ENCODE peak calls at places on chromosomes 16 and 17, in five cellular contexts. Z is brain microvascular endothelial cell, W is breast epithelium, S is lower leg skin, R is transverse colon. I is an unnamed sample.

GRCh38 chr17:34572483-34572882 is 6.9 kb upstream of the TMEM132E start:
- DNase-seq in Z (no peak), W (no peak), S (no peak), R (no peak), I (no peak)

GRCh38 chr17:3036800-3037199 is 26.6 kb downstream of the OR1D5 start:
- DNase-seq in Z (no peak), W (no peak), S (peak), R (no peak), I (peak)

GRCh38 chr16:83701494-83701893 is 106.3 kb upstream of the HSBP1 start:
- DNase-seq in Z (peak), W (no peak), S (peak), R (no peak), I (peak)

GRCh38 chr17:59643159-59643857 is 23.6 kb downstream of the CLTC start:
- DNase-seq in Z (no peak), W (no peak), S (no peak), R (no peak), I (no peak)

GRCh38 chr17:30805944-30806456 is 18.5 kb downstream of the CRLF3 start:
- DNase-seq in Z (no peak), W (no peak), S (no peak), R (no peak), I (no peak)

GRCh38 chr17:70527364-70527888 is 358.1 kb downstream of the KCNJ2 start:
- DNase-seq in Z (no peak), W (no peak), S (no peak), R (no peak), I (no peak)

GRCh38 chr17:61157246-61157887 is 242.3 kb upstream of the TBX2 start:
- DNase-seq in Z (peak), W (no peak), S (no peak), R (no peak), I (no peak)

GRCh38 chr16:55899857-55900256 is 24.7 kb upstream of the CES5A start:
- DNase-seq in Z (no peak), W (no peak), S (peak), R (no peak), I (no peak)

GRCh38 chr17:29586676-29587469 is 2.6 kb downstream of the GIT1 start:
- DNase-seq in Z (no peak), W (no peak), S (no peak), R (no peak), I (peak)

GRCh38 chr17:4548721-4549531 is 6.3 kb downstream of the MYBBP1A start:
- DNase-seq in Z (no peak), W (no peak), S (no peak), R (no peak), I (peak)

GRCh38 chr16:70428178-70428998 is 10.5 kb downstream of the ST3GAL2 start:
- DNase-seq in Z (peak), W (peak), S (peak), R (peak), I (peak)

DNA sequence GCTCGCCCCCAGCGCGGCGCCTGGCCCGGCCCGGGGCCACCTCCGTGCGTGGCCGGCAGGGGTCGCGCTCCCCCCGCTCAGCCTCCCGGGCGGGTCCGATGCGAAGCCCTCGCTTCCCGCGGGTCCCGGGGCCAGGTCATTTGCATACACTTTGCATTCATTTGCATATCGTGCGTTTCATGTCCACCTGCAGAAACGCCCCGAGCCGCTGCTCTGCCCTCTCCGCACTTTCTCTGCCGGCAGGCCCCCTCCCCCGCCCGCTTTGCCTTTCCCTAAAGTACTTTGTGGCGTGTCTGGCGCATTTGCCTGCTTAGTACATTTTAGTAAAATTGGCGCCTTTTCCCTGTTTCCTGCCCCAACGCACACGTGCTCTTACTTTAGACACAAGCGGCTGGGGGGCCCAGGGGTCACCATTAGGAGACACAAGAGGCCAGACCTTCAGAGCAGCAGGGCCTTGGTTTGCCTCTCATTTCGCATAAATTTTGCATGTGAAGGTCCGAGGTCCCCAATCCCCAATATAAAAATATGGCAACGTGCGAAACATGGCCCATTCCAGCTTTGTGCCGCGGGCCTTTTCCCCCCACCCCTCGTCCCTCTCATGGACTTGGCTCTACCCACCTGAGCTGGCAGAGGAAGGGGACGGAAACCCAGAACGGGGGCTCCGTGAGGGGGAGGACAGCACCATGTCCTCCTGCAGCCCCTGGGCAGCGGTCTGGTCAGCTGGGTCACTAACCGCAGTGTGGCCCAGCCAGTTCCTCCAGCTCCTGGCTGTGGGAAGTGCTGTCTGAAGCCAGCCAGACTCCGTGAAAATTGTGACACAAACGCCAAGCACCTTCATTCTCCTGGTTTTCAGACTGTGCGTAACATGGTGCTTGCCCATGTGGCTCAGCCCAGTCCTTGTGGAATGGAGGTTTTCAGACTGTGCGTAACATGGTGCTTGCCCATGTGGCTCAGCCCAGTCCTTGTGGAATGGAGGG is 34.8 kb downstream of the CBFA2T3 start:
- DNase-seq in Z (no peak), W (no peak), S (no peak), R (peak), I (peak)
- H3K4me3 ChIP-seq in Z (no peak), W (peak), S (no peak), R (peak), I (no peak)

DNA sequence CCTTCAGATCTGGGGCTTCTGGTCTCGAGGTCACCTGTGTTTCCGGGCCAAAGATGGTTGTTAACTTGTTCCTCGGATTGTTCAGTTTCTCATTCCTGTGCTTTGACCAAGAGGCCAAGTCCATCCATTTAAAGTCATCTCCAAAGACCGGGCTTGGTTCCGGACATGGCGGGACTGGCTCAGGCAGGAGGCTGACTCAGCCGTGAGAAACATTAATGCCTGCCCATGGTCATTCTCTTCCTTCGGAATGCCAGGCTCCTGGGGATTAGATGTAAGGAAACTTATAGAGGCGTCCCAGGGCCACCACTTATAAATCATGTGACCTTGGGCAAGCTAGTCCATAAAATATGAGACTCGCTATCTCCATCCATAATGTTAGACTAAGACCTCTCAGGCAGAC is 13.6 kb upstream of the NKD1 start:
- DNase-seq in Z (no peak), W (peak), S (peak), R (no peak), I (peak)
- H3K4me3 ChIP-seq in Z (no peak), W (no peak), S (no peak), R (no peak), I (no peak)

GRCh38 chr16:46620265-46621005 is 744 bp downstream of the SHCBP1 start:
- DNase-seq in Z (peak), W (no peak), S (no peak), R (no peak), I (no peak)
- H3K4me3 ChIP-seq in Z (peak), W (peak), S (peak), R (peak), I (peak)

GRCh38 chr16:67845291-67846062 is 1.3 kb upstream of the NUTF2 start:
- DNase-seq in Z (no peak), W (no peak), S (no peak), R (no peak), I (no peak)
- H3K4me3 ChIP-seq in Z (peak), W (peak), S (no peak), R (no peak), I (peak)

GRCh38 chr16:78530283-78530682 is 430.8 kb downstream of the WWOX start:
- DNase-seq in Z (no peak), W (no peak), S (no peak), R (no peak), I (no peak)
- H3K4me3 ChIP-seq in Z (no peak), W (no peak), S (no peak), R (no peak), I (no peak)

GRCh38 chr16:52773026-52773425 is 226.1 kb upstream of the TOX3 start:
- DNase-seq in Z (no peak), W (no peak), S (no peak), R (no peak), I (no peak)
- H3K4me3 ChIP-seq in Z (no peak), W (no peak), S (no peak), R (no peak), I (no peak)

DNA sequence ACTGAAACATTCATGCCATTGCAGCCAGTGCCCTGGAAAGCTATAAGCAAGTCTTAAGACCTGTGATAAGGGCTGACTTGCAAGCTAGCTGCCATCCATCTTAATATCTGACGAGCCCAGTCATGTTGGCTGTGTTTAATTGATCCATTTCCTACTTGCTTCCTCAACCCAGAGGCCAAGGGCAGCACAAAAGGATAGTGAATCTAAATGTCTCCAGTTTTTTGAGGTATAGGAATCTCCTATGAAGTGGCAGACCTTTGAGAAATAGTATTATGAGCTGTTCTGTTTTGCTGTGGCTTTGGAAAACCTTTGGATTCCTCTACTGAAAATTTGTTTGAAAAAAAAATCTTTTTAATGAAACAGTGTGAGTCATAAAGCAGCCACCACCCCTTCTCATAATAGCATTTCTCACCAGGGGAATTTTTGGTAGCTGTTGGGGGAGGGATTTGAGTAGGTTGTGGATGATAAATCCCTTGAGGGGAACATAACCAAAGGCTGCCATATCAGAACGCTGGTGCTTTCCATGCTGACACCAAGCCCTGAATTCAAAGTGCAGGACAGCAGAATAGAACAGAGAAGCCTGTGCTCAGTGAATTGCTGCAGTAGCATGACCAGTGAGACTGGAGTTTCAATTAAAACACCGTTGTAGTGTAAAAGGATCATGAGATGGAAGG is 12.9 kb downstream of the ZNRF1 start:
- DNase-seq in Z (peak), W (no peak), S (peak), R (no peak), I (no peak)
- H3K4me3 ChIP-seq in Z (no peak), W (no peak), S (no peak), R (no peak), I (no peak)

DNA sequence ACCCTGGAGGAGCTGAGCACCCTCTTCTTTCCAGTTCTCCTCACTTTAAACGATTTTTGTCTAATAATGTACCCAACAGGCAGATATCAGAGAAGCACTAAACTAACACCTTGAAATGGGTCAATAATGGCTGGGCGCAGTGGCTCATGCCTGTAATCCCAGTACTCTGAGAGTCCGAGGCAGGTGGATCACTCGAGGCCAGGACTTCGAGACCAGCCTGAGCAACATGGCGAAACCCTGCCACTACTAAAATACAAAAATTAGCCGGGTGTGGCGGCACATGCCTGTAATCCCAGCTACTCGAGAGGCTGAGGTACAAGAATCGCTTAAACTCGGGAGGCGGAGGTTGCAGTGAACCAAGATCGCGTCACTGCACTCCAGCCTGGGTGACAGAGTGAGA is 57.4 kb downstream of the ZFHX3 start:
- DNase-seq in Z (no peak), W (no peak), S (peak), R (no peak), I (no peak)
- H3K4me3 ChIP-seq in Z (no peak), W (peak), S (no peak), R (no peak), I (no peak)

I was measured in endodermal cell.